ENCODE peak calls at places on chromosomes 11 and 22, in nine cellular contexts. Y, K, S, L, A, C, G, J and Z are unnamed samples.
A peak's percentile ranks its signal among the peaks of the same experiment; 100 is the strongest.

GRCh38 chr11:28525636-28526405 is 417.6 kb downstream of the METTL15 start:
- DNase-seq in C (no peak), K (no peak), L (no peak), A (no peak), S (no peak), J (no peak), Y (no peak), G (no peak), Z (no peak)

GRCh38 chr11:70542811-70543210 is 144.5 kb downstream of the CTTN start:
- DNase-seq in K (no peak), J (no peak), S (no peak), L (no peak), C (no peak), G (no peak), Y (no peak), A (no peak), Z (no peak)

GRCh38 chr11:58125469-58125868 is at the start of gene OR9I1:
- DNase-seq in L (no peak), K (no peak), J (no peak), Y (no peak), S (no peak), C (no peak), A (no peak), G (no peak), Z (no peak)

GRCh38 chr11:68966894-68967780 is 13.6 kb downstream of the MRGPRD start:
- DNase-seq in Y (no peak), G (no peak), A (no peak), C (no peak), S (no peak), L (no peak), J (peak; percentile 14), K (no peak), Z (no peak)

GRCh38 chr11:76265771-76266241 is 59.5 kb upstream of the WNT11 start:
- DNase-seq in S (no peak), A (no peak), K (no peak), G (no peak), Y (peak; percentile 74), J (no peak), L (no peak), C (no peak), Z (no peak)

GRCh38 chr11:132704796-132705375 is 827.4 kb downstream of the OPCML start:
- DNase-seq in S (no peak), C (no peak), L (no peak), K (no peak), A (no peak), G (no peak), J (peak; percentile 65), Y (no peak), Z (no peak)

GRCh38 chr11:131982154-131982553 is 611.7 kb downstream of the NTM start:
- DNase-seq in L (no peak), C (no peak), A (no peak), Y (no peak), S (no peak), K (no peak), G (no peak), J (no peak), Z (no peak)

GRCh38 chr22:24323695-24324094 is 53.1 kb downstream of the SPECC1L start:
- DNase-seq in S (no peak), G (no peak), J (no peak), L (no peak), A (no peak), K (no peak), C (no peak), Y (no peak), Z (no peak)

GRCh38 chr22:19497245-19497644 is 17.5 kb downstream of the CDC45 start:
- DNase-seq in C (no peak), A (peak; percentile 94), L (peak; percentile 78), J (no peak), G (no peak), Y (no peak), K (peak; percentile 29), S (no peak), Z (no peak)

GRCh38 chr11:109135627-109136026 is 286.4 kb upstream of the C11orf87 start:
- DNase-seq in L (no peak), S (no peak), C (no peak), J (no peak), A (no peak), G (no peak), K (no peak), Y (no peak), Z (no peak)

GRCh38 chr11:117902001-117902855 is 25.8 kb upstream of the FXYD6 start:
- DNase-seq in L (no peak), S (no peak), A (no peak), C (peak; percentile 58), J (peak; percentile 31), G (no peak), K (no peak), Y (no peak), Z (no peak)

GRCh38 chr11:131767421-131767820 is 397.0 kb downstream of the NTM start:
- DNase-seq in K (no peak), L (no peak), A (peak; percentile 72), J (no peak), C (no peak), S (no peak), G (no peak), Y (no peak), Z (no peak)

GRCh38 chr22:45329536-45329936 is 19.8 kb downstream of the FAM118A start:
- DNase-seq in G (no peak), J (peak; percentile 96), L (no peak), A (no peak), K (no peak), S (no peak), C (peak; percentile 92), Y (peak; percentile 96), Z (no peak)

GRCh38 chr22:20244250-20244648 is 23.9 kb downstream of the RTN4R start:
- DNase-seq in G (no peak), C (no peak), J (no peak), Y (no peak), S (no peak), K (no peak), L (no peak), A (no peak), Z (no peak)

GRCh38 chr11:111911563-111912401 is at the start of gene CRYAB:
- DNase-seq in G (no peak), J (peak; percentile 52), K (peak; percentile 95), L (peak; percentile 61), S (no peak), C (peak; percentile 96), A (peak; percentile 83), Y (peak; percentile 99), Z (peak; percentile 72)
- TF ChIP-seq CTCF in G (no peak), J (no peak), K (no peak), L (no peak), S (no peak), C (no peak), A (no peak), Y (no peak), Z (no peak)

GRCh38 chr11:134858783-134859480 is 446.9 kb upstream of the B3GAT1 start:
- DNase-seq in C (no peak), S (no peak), G (no peak), J (no peak), K (no peak), Y (no peak), A (no peak), L (no peak), Z (no peak)

GRCh38 chr11:134863294-134863693 is 451.3 kb upstream of the B3GAT1 start:
- DNase-seq in Y (no peak), A (no peak), S (no peak), L (no peak), C (no peak), G (no peak), J (no peak), K (no peak), Z (no peak)

GRCh38 chr11:134862168-134862567 is 450.1 kb upstream of the B3GAT1 start:
- DNase-seq in Y (no peak), A (no peak), G (no peak), S (no peak), C (no peak), J (no peak), K (no peak), L (no peak), Z (no peak)

GRCh38 chr11:134862796-134863195 is 450.8 kb upstream of the B3GAT1 start:
- DNase-seq in J (no peak), Y (no peak), C (no peak), G (no peak), L (no peak), S (no peak), K (no peak), A (no peak), Z (no peak)

GRCh38 chr11:134861490-134862107 is 449.6 kb upstream of the B3GAT1 start:
- DNase-seq in Y (no peak), K (no peak), G (no peak), C (no peak), L (no peak), S (no peak), A (no peak), J (no peak), Z (no peak)
- TF ChIP-seq CTCF in Y (no peak), K (no peak), G (peak; percentile 39), C (no peak), L (peak; percentile 56), S (peak; percentile 63), A (no peak), J (no peak), Z (no peak)

DNA sequence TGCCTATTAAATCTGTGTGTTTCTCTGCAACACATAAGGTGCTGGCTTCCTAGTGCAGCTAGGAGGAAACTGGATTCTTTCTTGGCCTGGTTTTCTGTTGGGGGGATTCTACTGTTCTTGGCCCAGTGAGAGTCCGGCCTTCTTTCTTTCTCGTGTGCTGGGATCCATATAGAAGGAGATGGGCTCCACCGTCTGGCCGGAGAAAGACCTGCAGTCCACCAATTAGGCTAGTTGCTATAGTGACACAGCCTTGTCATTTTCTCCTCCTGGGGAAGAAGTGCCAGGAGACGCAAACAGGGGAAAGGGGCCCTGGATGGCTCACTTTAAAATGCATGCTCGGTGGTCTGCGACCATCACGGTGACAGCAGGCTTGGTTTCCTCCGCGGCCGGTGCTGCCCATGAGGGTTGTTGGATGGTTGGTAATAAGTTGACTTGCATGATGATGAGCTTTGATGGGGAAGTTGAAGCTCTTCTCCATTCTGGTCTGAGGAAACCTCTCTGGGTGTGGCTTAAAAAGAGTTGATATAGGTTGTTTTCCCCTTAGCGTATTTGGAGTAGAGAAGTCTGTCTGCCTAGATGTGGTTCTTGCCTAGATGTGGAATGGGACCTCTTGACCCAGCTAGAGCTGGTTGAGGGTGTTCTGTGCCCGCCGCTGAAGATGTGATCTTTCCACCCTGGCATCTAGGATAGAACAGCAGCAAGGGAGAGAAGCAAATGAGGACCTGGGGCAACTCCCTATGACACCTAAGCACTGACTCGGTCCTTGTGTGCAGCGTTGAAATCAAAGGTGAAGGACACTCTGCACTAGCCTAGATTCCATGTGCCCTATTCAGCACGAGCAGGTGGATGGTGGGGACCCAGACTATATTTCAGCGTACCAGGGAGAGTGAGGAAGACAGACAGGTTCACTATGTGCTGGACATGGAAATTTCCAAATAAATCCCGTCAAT is 1335.0 kb downstream of the BRD1 start:
- DNase-seq in Y (peak; percentile 21), G (peak; percentile 89), L (peak; percentile 58), S (peak; percentile 48), K (peak; percentile 23), A (peak; percentile 76), J (peak; percentile 59), C (peak; percentile 76), Z (peak; percentile 22)
- TF ChIP-seq CTCF in Y (peak; percentile 67), G (peak; percentile 91), L (peak; percentile 75), S (peak; percentile 76), K (peak; percentile 88), A (peak; percentile 85), J (peak; percentile 67), C (peak; percentile 71), Z (peak; percentile 89)

DNA sequence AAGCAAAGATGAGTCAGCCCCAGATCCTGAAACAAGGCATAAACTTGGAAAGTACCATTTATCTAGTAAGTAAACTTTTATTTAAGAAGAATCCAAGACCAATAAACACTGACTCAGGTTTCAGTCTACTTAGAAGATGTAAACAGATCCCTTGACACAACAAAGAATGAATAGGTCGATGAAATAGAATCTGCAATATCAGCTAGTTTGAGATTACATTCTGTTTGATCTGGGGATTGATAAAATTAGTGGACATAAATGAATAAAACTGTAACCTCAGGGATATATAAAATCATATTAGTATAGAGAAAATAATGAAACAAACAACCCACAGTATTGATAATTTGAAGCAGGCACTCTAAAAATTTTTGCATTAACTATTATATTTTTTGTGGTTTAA is 708.9 kb downstream of the FAM181B start:
- DNase-seq in K (no peak), A (no peak), Y (no peak), L (no peak), J (no peak), S (no peak), G (no peak), C (no peak), Z (no peak)
- TF ChIP-seq CTCF in K (no peak), A (no peak), Y (no peak), L (no peak), J (no peak), S (no peak), G (no peak), C (no peak), Z (no peak)